ENCODE peak calls at places on chromosomes 6 and 20, in six cellular contexts. V, X, H, R, G and Z are unnamed samples.

GRCh38 chr20:10716855-10717254 is 43.1 kb upstream of the JAG1 start:
- DNase-seq in R (peak), G (no peak), V (no peak), H (no peak), X (peak), Z (no peak)

GRCh38 chr6:106226676-106227075 is 98.9 kb downstream of the ATG5 start:
- DNase-seq in X (no peak), V (no peak), H (no peak), G (no peak), R (no peak), Z (no peak)

GRCh38 chr6:123803456-123803861 is 206 bp upstream of the NKAIN2 start:
- DNase-seq in R (no peak), X (no peak), V (no peak), H (no peak), G (no peak), Z (no peak)

GRCh38 chr6:145143379-145143778 is 591.9 kb downstream of the EPM2A start:
- DNase-seq in R (no peak), X (no peak), G (no peak), V (no peak), H (no peak), Z (no peak)

GRCh38 chr20:3396492-3396891 is 11.0 kb downstream of the DNAAF9 start:
- DNase-seq in V (no peak), R (no peak), G (no peak), X (no peak), H (no peak), Z (no peak)

GRCh38 chr6:84764332-84765049 is at the start of gene TBX18:
- DNase-seq in G (no peak), R (no peak), H (peak), X (no peak), V (peak), Z (no peak)

GRCh38 chr6:167699141-167700036 is 127.3 kb upstream of the AFDN start:
- DNase-seq in G (no peak), R (peak), X (peak), H (no peak), V (peak), Z (peak)

GRCh38 chr6:56515081-56515905 is 127.4 kb downstream of the DST start:
- DNase-seq in H (no peak), V (no peak), R (no peak), X (no peak), G (no peak), Z (no peak)

GRCh38 chr20:46011631-46012482 is 3.1 kb downstream of the MMP9 start:
- DNase-seq in H (no peak), R (no peak), X (peak), G (no peak), V (peak), Z (no peak)

GRCh38 chr6:2310042-2310441 is 64.6 kb upstream of the GMDS start:
- DNase-seq in G (no peak), R (no peak), X (no peak), V (no peak), H (no peak), Z (no peak)

GRCh38 chr6:152701081-152701862 is 3.6 kb downstream of the MYCT1 start:
- DNase-seq in R (no peak), H (peak), V (peak), G (no peak), X (peak), Z (no peak)

GRCh38 chr20:4961746-4962145 is 39.6 kb downstream of the SLC23A2 start:
- DNase-seq in V (peak), G (no peak), X (no peak), H (peak), R (peak), Z (no peak)

GRCh38 chr6:136992113-136992512 is 52.7 kb downstream of the IL20RA start:
- DNase-seq in H (no peak), V (no peak), G (no peak), X (no peak), R (no peak), Z (no peak)

GRCh38 chr6:139475231-139475630 is 100.8 kb upstream of the CITED2 start:
- DNase-seq in H (no peak), G (no peak), R (no peak), V (no peak), X (no peak), Z (no peak)

GRCh38 chr6:133392641-133393040 is 151.5 kb downstream of the EYA4 start:
- DNase-seq in H (no peak), G (no peak), V (no peak), X (no peak), R (no peak), Z (no peak)

GRCh38 chr20:46731770-46732169 is 22.3 kb downstream of the SLC2A10 start:
- DNase-seq in X (no peak), V (no peak), H (no peak), R (no peak), G (no peak), Z (no peak)

GRCh38 chr20:35120012-35120701 is 27.0 kb downstream of the EDEM2 start:
- DNase-seq in V (peak), X (no peak), G (no peak), R (peak), H (peak), Z (peak)

GRCh38 chr6:169457762-169458161 is 204.1 kb upstream of the THBS2 start:
- DNase-seq in G (no peak), R (no peak), V (no peak), X (no peak), H (no peak), Z (no peak)

GRCh38 chr6:40957616-40958492 is 81.2 kb downstream of the UNC5CL start:
- DNase-seq in H (peak), V (peak), R (peak), G (no peak), X (peak), Z (no peak)

GRCh38 chr6:142356271-142356938 is 54.6 kb downstream of the ADGRG6 start:
- DNase-seq in H (no peak), G (no peak), X (no peak), V (peak), R (no peak), Z (no peak)